ENCODE peak calls at places on chromosomes 7 and 10, in six cellular contexts. E, J, A, F, V and T are unnamed samples.

GRCh38 chr7:69256634-69257081 is 341.6 kb upstream of the AUTS2 start:
- DNase-seq in E (no peak), J (no peak), A (no peak), F (peak), V (no peak), T (no peak)

GRCh38 chr7:73742338-73742752 is 3.7 kb upstream of the ABHD11 start:
- DNase-seq in E (no peak), J (no peak), A (peak), F (no peak), V (no peak), T (peak)

GRCh38 chr7:97022451-97023306 is 2.0 kb downstream of the DLX5 start:
- DNase-seq in E (no peak), J (no peak), A (no peak), F (no peak), V (no peak), T (peak)

GRCh38 chr7:130741336-130741995 is 7.5 kb upstream of the KLF14 start:
- DNase-seq in E (no peak), J (no peak), A (no peak), F (no peak), V (no peak), T (no peak)

GRCh38 chr7:30764030-30764991 is 6.9 kb upstream of the MINDY4 start:
- DNase-seq in E (no peak), J (no peak), A (no peak), F (no peak), V (no peak), T (no peak)

GRCh38 chr7:28957064-28957821 is 887 bp downstream of the TRIL start:
- DNase-seq in E (no peak), J (no peak), A (no peak), F (peak), V (peak), T (peak)

GRCh38 chr10:55330485-55330884 is 529.5 kb upstream of the PCDH15 start:
- DNase-seq in E (no peak), J (no peak), A (no peak), F (no peak), V (no peak), T (no peak)

GRCh38 chr7:65449505-65449852 is 75.8 kb downstream of the ZNF92 start:
- DNase-seq in E (no peak), J (no peak), A (no peak), F (no peak), V (no peak), T (no peak)

GRCh38 chr7:22934473-22935065 is 79.4 kb downstream of the HYCC1 start:
- DNase-seq in E (no peak), J (no peak), A (no peak), F (no peak), V (no peak), T (no peak)

GRCh38 chr10:77045046-77045445 is 592.6 kb downstream of the KCNMA1 start:
- DNase-seq in E (no peak), J (no peak), A (no peak), F (no peak), V (no peak), T (no peak)

GRCh38 chr7:129865093-129865931 is 87.4 kb downstream of the UBE2H start:
- DNase-seq in E (no peak), J (no peak), A (no peak), F (no peak), V (no peak), T (no peak)

GRCh38 chr7:130890176-130891020 is 156.4 kb upstream of the KLF14 start:
- DNase-seq in E (no peak), J (no peak), A (no peak), F (no peak), V (peak), T (no peak)

GRCh38 chr7:152966189-152966588 is 206.6 kb downstream of the ACTR3B start:
- DNase-seq in E (no peak), J (no peak), A (no peak), F (no peak), V (no peak), T (no peak)

GRCh38 chr7:22108151-22108845 is 162.6 kb upstream of the CDCA7L start:
- DNase-seq in E (no peak), J (no peak), A (no peak), F (no peak), V (no peak), T (no peak)